ENCODE peak calls at places on chromosomes 11 and 22, in five cellular contexts. One of them, this sample, is unnamed.

GRCh38 chr11:1826552-1827094 is 8.2 kb upstream of the SYT8 start:
- DNase-seq in AG09309: peak
- DNase-seq in CD8-positive, alpha-beta T cell: no peak
- DNase-seq in A549: peak
- DNase-seq in endothelial cell: no peak
- DNase-seq in this sample: no peak

GRCh38 chr11:116787786-116788486 is at the start of gene ZPR1:
- DNase-seq in A549: peak
- DNase-seq in endothelial cell: peak
- DNase-seq in AG09309: no peak
- DNase-seq in CD8-positive, alpha-beta T cell: peak
- DNase-seq in this sample: peak

GRCh38 chr22:35568751-35569725 is 28.4 kb downstream of the RASD2 start:
- DNase-seq in AG09309: peak
- DNase-seq in endothelial cell: no peak
- DNase-seq in CD8-positive, alpha-beta T cell: no peak
- DNase-seq in A549: no peak
- DNase-seq in this sample: no peak

GRCh38 chr22:29136715-29137700 is 64.2 kb downstream of the KREMEN1 start:
- DNase-seq in endothelial cell: no peak
- DNase-seq in CD8-positive, alpha-beta T cell: no peak
- DNase-seq in AG09309: no peak
- DNase-seq in A549: no peak
- DNase-seq in this sample: no peak

GRCh38 chr11:17414317-17414737 is 25.9 kb upstream of the KCNJ11 start:
- DNase-seq in AG09309: no peak
- DNase-seq in A549: no peak
- DNase-seq in endothelial cell: no peak
- DNase-seq in CD8-positive, alpha-beta T cell: no peak
- DNase-seq in this sample: no peak

GRCh38 chr11:96263361-96263763 is 79.6 kb downstream of the MAML2 start:
- DNase-seq in A549: peak
- DNase-seq in AG09309: peak
- DNase-seq in endothelial cell: no peak
- DNase-seq in CD8-positive, alpha-beta T cell: no peak
- DNase-seq in this sample: no peak

GRCh38 chr11:86775342-86775741 is 25.0 kb upstream of the PRSS23 start:
- DNase-seq in CD8-positive, alpha-beta T cell: no peak
- DNase-seq in A549: no peak
- DNase-seq in endothelial cell: no peak
- DNase-seq in AG09309: no peak
- DNase-seq in this sample: no peak

GRCh38 chr11:61683961-61684869 is 4.0 kb downstream of the DAGLA start:
- DNase-seq in endothelial cell: no peak
- DNase-seq in CD8-positive, alpha-beta T cell: peak
- DNase-seq in A549: no peak
- DNase-seq in AG09309: no peak
- DNase-seq in this sample: no peak

GRCh38 chr11:95512177-95512576 is 277.4 kb downstream of the FAM76B start:
- DNase-seq in endothelial cell: no peak
- DNase-seq in AG09309: peak
- DNase-seq in CD8-positive, alpha-beta T cell: no peak
- DNase-seq in A549: peak
- DNase-seq in this sample: no peak

GRCh38 chr11:27367881-27368280 is 4.9 kb upstream of the CCDC34 start:
- DNase-seq in endothelial cell: no peak
- DNase-seq in CD8-positive, alpha-beta T cell: no peak
- DNase-seq in A549: no peak
- DNase-seq in AG09309: no peak
- DNase-seq in this sample: no peak

GRCh38 chr11:28690746-28691145 is 582.6 kb downstream of the METTL15 start:
- DNase-seq in AG09309: no peak
- DNase-seq in CD8-positive, alpha-beta T cell: no peak
- DNase-seq in A549: no peak
- DNase-seq in endothelial cell: no peak
- DNase-seq in this sample: no peak

GRCh38 chr22:40560551-40560950 is 76.0 kb downstream of the MRTFA start:
- DNase-seq in endothelial cell: no peak
- DNase-seq in AG09309: no peak
- DNase-seq in A549: no peak
- DNase-seq in CD8-positive, alpha-beta T cell: no peak
- DNase-seq in this sample: no peak

GRCh38 chr22:46652081-46652929 is 32.1 kb downstream of the GRAMD4 start:
- DNase-seq in CD8-positive, alpha-beta T cell: no peak
- DNase-seq in A549: peak
- DNase-seq in endothelial cell: no peak
- DNase-seq in AG09309: no peak
- DNase-seq in this sample: no peak

GRCh38 chr22:30221121-30221992 is 25.2 kb downstream of the LIF start:
- DNase-seq in CD8-positive, alpha-beta T cell: peak
- DNase-seq in A549: no peak
- DNase-seq in endothelial cell: no peak
- DNase-seq in AG09309: no peak
- DNase-seq in this sample: no peak

GRCh38 chr22:39368402-39368801 is 18.6 kb downstream of the SYNGR1 start:
- DNase-seq in endothelial cell: no peak
- DNase-seq in AG09309: no peak
- DNase-seq in A549: no peak
- DNase-seq in CD8-positive, alpha-beta T cell: no peak
- DNase-seq in this sample: no peak

GRCh38 chr11:100098560-100098959 is 588.5 kb upstream of the ARHGAP42 start:
- DNase-seq in AG09309: no peak
- DNase-seq in A549: no peak
- DNase-seq in endothelial cell: no peak
- DNase-seq in CD8-positive, alpha-beta T cell: no peak
- DNase-seq in this sample: no peak

GRCh38 chr11:22670803-22671202 is 4.4 kb downstream of the GAS2 start:
- DNase-seq in AG09309: no peak
- DNase-seq in CD8-positive, alpha-beta T cell: no peak
- DNase-seq in A549: peak
- DNase-seq in endothelial cell: no peak
- DNase-seq in this sample: no peak

GRCh38 chr11:6438979-6439571 is 1.7 kb downstream of the HPX start:
- DNase-seq in A549: peak
- DNase-seq in endothelial cell: peak
- DNase-seq in AG09309: peak
- DNase-seq in CD8-positive, alpha-beta T cell: no peak
- DNase-seq in this sample: no peak

GRCh38 chr11:77346906-77347603 is 45.6 kb upstream of the GDPD4 start:
- DNase-seq in endothelial cell: no peak
- DNase-seq in AG09309: peak
- DNase-seq in CD8-positive, alpha-beta T cell: no peak
- DNase-seq in A549: no peak
- DNase-seq in this sample: no peak

GRCh38 chr22:31039393-31039792 is 41.7 kb upstream of the SMTN start:
- DNase-seq in AG09309: peak
- DNase-seq in CD8-positive, alpha-beta T cell: no peak
- DNase-seq in A549: no peak
- DNase-seq in endothelial cell: no peak
- DNase-seq in this sample: no peak

GRCh38 chr11:83691387-83692088 is 405.4 kb upstream of the CCDC90B start:
- DNase-seq in endothelial cell: no peak
- DNase-seq in CD8-positive, alpha-beta T cell: no peak
- DNase-seq in AG09309: no peak
- DNase-seq in A549: no peak
- DNase-seq in this sample: no peak

GRCh38 chr22:24225044-24225601 is 19.8 kb downstream of the GGT5 start:
- DNase-seq in CD8-positive, alpha-beta T cell: no peak
- DNase-seq in endothelial cell: no peak
- DNase-seq in A549: no peak
- DNase-seq in AG09309: no peak
- DNase-seq in this sample: no peak

GRCh38 chr11:90639687-90640086 is 416.8 kb upstream of the CHORDC1 start:
- DNase-seq in A549: peak
- DNase-seq in AG09309: no peak
- DNase-seq in endothelial cell: no peak
- DNase-seq in CD8-positive, alpha-beta T cell: no peak
- DNase-seq in this sample: peak
- TF ChIP-seq CTCF in A549: peak
- TF ChIP-seq CTCF in AG09309: no peak
- TF ChIP-seq CTCF in endothelial cell: peak
- TF ChIP-seq CTCF in CD8-positive, alpha-beta T cell: no peak
- TF ChIP-seq CTCF in this sample: peak

GRCh38 chr22:42967933-42968332 is 47.0 kb downstream of the PACSIN2 start:
- DNase-seq in A549: no peak
- DNase-seq in endothelial cell: no peak
- DNase-seq in CD8-positive, alpha-beta T cell: no peak
- DNase-seq in AG09309: no peak
- DNase-seq in this sample: no peak
- TF ChIP-seq CTCF in A549: no peak
- TF ChIP-seq CTCF in endothelial cell: no peak
- TF ChIP-seq CTCF in CD8-positive, alpha-beta T cell: no peak
- TF ChIP-seq CTCF in AG09309: peak
- TF ChIP-seq CTCF in this sample: no peak

GRCh38 chr11:103935219-103935618 is 101.2 kb upstream of the DDI1 start:
- DNase-seq in CD8-positive, alpha-beta T cell: no peak
- DNase-seq in endothelial cell: no peak
- DNase-seq in AG09309: no peak
- DNase-seq in A549: no peak
- DNase-seq in this sample: no peak
- TF ChIP-seq CTCF in CD8-positive, alpha-beta T cell: no peak
- TF ChIP-seq CTCF in endothelial cell: no peak
- TF ChIP-seq CTCF in AG09309: no peak
- TF ChIP-seq CTCF in A549: no peak
- TF ChIP-seq CTCF in this sample: no peak

GRCh38 chr11:75768112-75768908 is at the start of gene DGAT2:
- DNase-seq in A549: peak
- DNase-seq in endothelial cell: peak
- DNase-seq in CD8-positive, alpha-beta T cell: peak
- DNase-seq in AG09309: no peak
- DNase-seq in this sample: no peak
- TF ChIP-seq CTCF in A549: peak
- TF ChIP-seq CTCF in endothelial cell: no peak
- TF ChIP-seq CTCF in CD8-positive, alpha-beta T cell: no peak
- TF ChIP-seq CTCF in AG09309: peak
- TF ChIP-seq CTCF in this sample: peak

DNA sequence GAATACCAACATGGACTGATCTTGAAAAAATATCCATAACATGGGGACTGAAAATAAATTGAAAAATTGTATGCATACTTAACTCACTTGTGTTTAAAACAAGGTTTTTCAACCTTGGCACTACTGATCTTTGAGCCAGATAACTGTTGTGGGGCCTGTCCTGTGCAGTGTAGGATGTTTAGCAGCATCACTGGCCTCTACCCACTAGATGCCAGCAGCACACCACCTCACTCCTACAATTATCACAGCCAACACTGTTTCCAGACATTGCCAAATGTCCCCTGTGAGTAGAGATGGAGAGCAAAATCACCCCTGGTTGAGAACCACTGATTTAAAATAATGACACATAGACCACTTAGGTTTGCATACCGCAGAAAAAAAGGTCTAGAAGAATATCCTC is 45.0 kb upstream of the SLC1A2 start:
- DNase-seq in CD8-positive, alpha-beta T cell: no peak
- DNase-seq in A549: no peak
- DNase-seq in endothelial cell: peak
- DNase-seq in AG09309: no peak
- DNase-seq in this sample: no peak
- TF ChIP-seq CTCF in CD8-positive, alpha-beta T cell: no peak
- TF ChIP-seq CTCF in A549: peak
- TF ChIP-seq CTCF in endothelial cell: no peak
- TF ChIP-seq CTCF in AG09309: peak
- TF ChIP-seq CTCF in this sample: peak

DNA sequence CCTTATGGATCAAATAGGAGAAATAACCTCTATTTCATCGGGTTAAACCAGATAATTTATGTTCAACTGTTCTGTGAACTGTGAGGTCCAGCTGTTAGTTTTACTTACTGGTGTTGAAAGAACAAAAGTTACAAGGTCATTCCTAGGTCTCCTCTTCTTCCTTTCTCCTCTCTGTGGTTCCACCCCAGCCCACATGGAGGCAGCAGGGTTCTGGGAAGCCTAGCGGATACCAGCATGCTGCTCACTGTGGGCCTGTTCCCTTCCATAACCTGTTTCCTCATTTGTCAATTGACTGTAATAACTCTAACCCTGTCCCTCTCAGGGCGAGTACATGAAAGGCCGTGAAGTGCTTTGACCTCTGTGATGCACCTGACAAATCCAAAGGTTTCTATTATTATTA is 27.8 kb downstream of the RELT start:
- DNase-seq in A549: peak
- DNase-seq in AG09309: no peak
- DNase-seq in endothelial cell: peak
- DNase-seq in CD8-positive, alpha-beta T cell: no peak
- DNase-seq in this sample: no peak
- TF ChIP-seq CTCF in A549: peak
- TF ChIP-seq CTCF in AG09309: peak
- TF ChIP-seq CTCF in endothelial cell: peak
- TF ChIP-seq CTCF in CD8-positive, alpha-beta T cell: no peak
- TF ChIP-seq CTCF in this sample: peak

DNA sequence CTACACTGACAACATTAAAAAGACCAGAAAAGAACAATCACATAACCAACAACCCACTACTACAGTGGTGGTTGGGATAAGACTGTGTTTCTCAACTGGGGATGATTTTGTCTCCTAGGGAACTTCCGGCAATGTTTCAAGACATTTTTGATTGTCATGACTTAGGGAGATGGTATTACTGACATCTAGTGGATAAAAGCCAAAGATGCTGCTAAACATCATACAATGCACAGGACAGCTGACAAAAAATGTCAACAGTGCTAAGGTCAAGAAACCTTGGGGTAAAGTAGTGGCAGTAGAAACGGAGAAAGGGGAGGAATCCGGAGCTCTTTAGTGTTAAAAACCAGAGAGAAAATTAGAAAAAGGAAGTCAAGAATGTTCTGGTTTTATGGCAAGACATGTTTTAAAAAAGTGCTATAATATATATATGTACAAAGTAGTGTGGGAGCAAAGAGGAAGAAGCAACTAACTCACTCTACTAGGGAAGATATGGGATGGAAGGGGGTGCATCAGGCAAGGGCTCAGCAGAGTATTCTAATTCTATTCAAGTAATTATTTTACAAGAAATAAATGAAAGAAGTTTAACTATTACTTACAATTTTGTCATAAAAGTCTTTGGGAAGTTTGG is 37.2 kb downstream of the CKAP5 start:
- DNase-seq in AG09309: peak
- DNase-seq in CD8-positive, alpha-beta T cell: no peak
- DNase-seq in A549: peak
- DNase-seq in endothelial cell: no peak
- DNase-seq in this sample: no peak
- TF ChIP-seq CTCF in AG09309: peak
- TF ChIP-seq CTCF in CD8-positive, alpha-beta T cell: no peak
- TF ChIP-seq CTCF in A549: peak
- TF ChIP-seq CTCF in endothelial cell: no peak
- TF ChIP-seq CTCF in this sample: peak

GRCh38 chr11:123562166-123562565 is 92.3 kb downstream of the SCN3B start:
- DNase-seq in CD8-positive, alpha-beta T cell: no peak
- DNase-seq in A549: no peak
- DNase-seq in AG09309: no peak
- DNase-seq in endothelial cell: no peak
- DNase-seq in this sample: no peak
- TF ChIP-seq CTCF in CD8-positive, alpha-beta T cell: no peak
- TF ChIP-seq CTCF in A549: no peak
- TF ChIP-seq CTCF in AG09309: no peak
- TF ChIP-seq CTCF in endothelial cell: no peak
- TF ChIP-seq CTCF in this sample: no peak

DNA sequence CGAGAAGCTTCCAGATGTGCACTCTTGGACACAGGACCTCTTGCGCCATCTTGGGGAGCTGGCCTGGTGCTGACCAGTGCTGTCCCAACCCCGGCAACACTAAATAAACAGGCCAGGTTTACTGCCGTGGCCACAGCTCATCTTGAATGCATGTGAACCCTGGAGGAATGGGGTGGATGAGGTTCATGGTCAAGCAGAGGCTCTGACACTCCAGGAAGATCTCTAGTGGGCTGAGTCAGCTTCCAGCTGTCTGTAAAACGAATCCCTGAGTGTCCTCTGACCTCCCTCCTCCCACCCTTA is 51.8 kb downstream of the ALX4 start:
- DNase-seq in endothelial cell: no peak
- DNase-seq in CD8-positive, alpha-beta T cell: no peak
- DNase-seq in AG09309: no peak
- DNase-seq in A549: no peak
- DNase-seq in this sample: no peak
- TF ChIP-seq CTCF in endothelial cell: no peak
- TF ChIP-seq CTCF in CD8-positive, alpha-beta T cell: no peak
- TF ChIP-seq CTCF in AG09309: no peak
- TF ChIP-seq CTCF in A549: no peak
- TF ChIP-seq CTCF in this sample: no peak

This sample was measured in D721Med.